ENCODE peak calls at places on chromosomes 3 and 15, in ten cellular contexts. L is aorta; O is osteocyte; Z is CD8-positive, alpha-beta memory T cell; N is fibroblast of pulmonary artery; G is activated CD8-positive, alpha-beta memory T cell treated with anti-CD3 and anti-CD28 coated beads for 24 hours; B is AG20443; S is fibroblast of mammary gland; E is A172; W is NCI-H1048. I is an unnamed sample.

GRCh38 chr3:101638262-101638745 is 38.6 kb downstream of the ZBTB11 start:
- DNase-seq in Z (no peak), O (peak), N (no peak), B (no peak), G (peak), W (no peak), S (no peak), E (no peak), L (no peak), I (no peak)

GRCh38 chr15:100880897-100881242 is 1.2 kb downstream of the ALDH1A3 start:
- DNase-seq in Z (no peak), S (no peak), B (no peak), N (no peak), E (no peak), O (no peak), G (no peak), W (no peak), L (no peak), I (no peak)

GRCh38 chr3:144868506-144868905 is 896.9 kb downstream of the DIPK2A start:
- DNase-seq in S (peak), G (no peak), O (no peak), B (no peak), E (no peak), L (no peak), N (peak), Z (no peak), W (no peak), I (no peak)

GRCh38 chr3:46213201-46213600 is 5.1 kb upstream of the CCR1 start:
- DNase-seq in Z (no peak), O (no peak), G (peak), N (no peak), S (no peak), E (no peak), W (no peak), L (no peak), B (no peak), I (no peak)

GRCh38 chr15:100761253-100761935 is 118.2 kb upstream of the ALDH1A3 start:
- DNase-seq in E (no peak), S (no peak), L (no peak), N (no peak), W (no peak), B (peak), O (no peak), Z (no peak), G (no peak), I (no peak)

GRCh38 chr3:125202197-125202596 is 10.4 kb downstream of the SLC12A8 start:
- DNase-seq in G (no peak), S (peak), W (no peak), N (peak), L (no peak), E (peak), B (no peak), O (no peak), Z (no peak), I (no peak)

GRCh38 chr3:194095464-194095863 is 40.5 kb upstream of the HES1 start:
- DNase-seq in G (no peak), B (no peak), W (no peak), N (peak), S (no peak), Z (no peak), O (no peak), E (no peak), L (peak), I (peak)

GRCh38 chr15:67783303-67783702 is 42.0 kb upstream of the SKOR1 start:
- DNase-seq in B (no peak), W (no peak), Z (peak), G (peak), N (no peak), O (no peak), E (no peak), S (no peak), L (no peak), I (no peak)

GRCh38 chr3:188152660-188153497 is 1.1 kb upstream of the LPP start:
- DNase-seq in S (peak), W (no peak), N (peak), L (peak), O (peak), B (peak), Z (peak), G (peak), E (peak), I (peak)

GRCh38 chr3:153051427-153052095 is 110.5 kb upstream of the RAP2B start:
- DNase-seq in O (no peak), N (peak), Z (no peak), G (no peak), W (no peak), E (peak), B (peak), L (no peak), S (peak), I (no peak)

GRCh38 chr3:180743813-180744212 is 64.5 kb upstream of the CCDC39 start:
- DNase-seq in N (no peak), L (no peak), G (no peak), O (no peak), B (no peak), Z (no peak), S (no peak), W (no peak), E (no peak), I (no peak)

GRCh38 chr3:128620268-128620691 is 30.3 kb downstream of the RPN1 start:
- DNase-seq in L (no peak), S (no peak), W (no peak), O (no peak), B (no peak), Z (no peak), E (no peak), G (no peak), N (no peak), I (no peak)

GRCh38 chr3:62036726-62037125 is 336.6 kb downstream of the FEZF2 start:
- DNase-seq in Z (no peak), S (no peak), E (no peak), N (no peak), O (no peak), B (no peak), G (no peak), L (no peak), W (no peak), I (no peak)

GRCh38 chr3:168531116-168531515 is 435.4 kb upstream of the GOLIM4 start:
- DNase-seq in N (no peak), L (no peak), E (no peak), G (no peak), Z (no peak), O (no peak), W (no peak), S (no peak), B (no peak), I (no peak)

GRCh38 chr15:82138306-82138705 is 92.5 kb upstream of the MEX3B start:
- DNase-seq in Z (no peak), O (no peak), L (no peak), E (no peak), W (no peak), G (no peak), N (no peak), B (no peak), S (no peak), I (no peak)

GRCh38 chr3:56747150-56747549 is 54.6 kb downstream of the ARHGEF3 start:
- DNase-seq in W (no peak), Z (no peak), G (peak), B (no peak), E (no peak), S (no peak), L (no peak), O (no peak), N (no peak), I (no peak)

GRCh38 chr3:127747066-127747465 is 74.3 kb downstream of the ABTB1 start:
- DNase-seq in B (no peak), W (no peak), E (no peak), G (no peak), L (no peak), S (no peak), N (no peak), Z (no peak), O (no peak), I (no peak)

GRCh38 chr3:174498638-174499037 is 360.5 kb upstream of the NAALADL2 start:
- DNase-seq in E (peak), Z (no peak), N (peak), W (no peak), O (no peak), B (no peak), S (peak), G (no peak), L (no peak), I (no peak)

GRCh38 chr15:42602501-42602900 is 27.1 kb downstream of the STARD9 start:
- DNase-seq in S (no peak), G (no peak), Z (no peak), O (no peak), W (no peak), E (no peak), B (no peak), L (no peak), N (no peak), I (no peak)

GRCh38 chr3:155604126-155604525 is 140.7 kb downstream of the PLCH1 start:
- DNase-seq in Z (no peak), E (no peak), N (no peak), O (no peak), B (no peak), S (peak), L (no peak), W (no peak), G (no peak), I (no peak)

GRCh38 chr15:29057856-29058255 is 172.1 kb downstream of the APBA2 start:
- DNase-seq in Z (no peak), L (no peak), O (no peak), E (no peak), G (no peak), W (no peak), B (no peak), N (no peak), S (no peak), I (no peak)

GRCh38 chr15:69845159-69845558 is 252.6 kb downstream of the TLE3 start:
- DNase-seq in G (no peak), E (no peak), W (no peak), S (no peak), N (no peak), B (no peak), Z (no peak), L (no peak), O (no peak), I (no peak)

GRCh38 chr3:112813723-112814171 is 32.9 kb downstream of the CD200R1L start:
- DNase-seq in B (no peak), G (no peak), Z (no peak), L (peak), O (no peak), W (no peak), E (no peak), N (peak), S (peak), I (no peak)

GRCh38 chr3:40417845-40418543 is 31.0 kb downstream of the ENTPD3 start:
- DNase-seq in S (peak), E (no peak), B (no peak), Z (no peak), N (no peak), W (no peak), L (no peak), O (no peak), G (no peak), I (no peak)

GRCh38 chr3:15064299-15064834 is 748 bp downstream of the MRPS25 start:
- DNase-seq in E (no peak), B (peak), O (no peak), N (peak), Z (no peak), S (peak), G (no peak), L (no peak), W (no peak), I (peak)

GRCh38 chr3:156211583-156211982 is 91.2 kb downstream of the KCNAB1 start:
- DNase-seq in W (no peak), Z (no peak), S (peak), G (no peak), B (no peak), O (no peak), E (peak), N (peak), L (no peak), I (no peak)

GRCh38 chr15:31467361-31467760 is 140.7 kb downstream of the KLF13 start:
- DNase-seq in Z (no peak), L (no peak), B (no peak), O (peak), G (peak), E (no peak), S (no peak), N (no peak), W (no peak), I (no peak)